ENCODE peak calls at places on chromosomes 4 and X, in ten cellular contexts. One of them, this sample, is unnamed.

GRCh38 chr4:4394644-4395043 is 7.7 kb downstream of the NSG1 start:
- DNase-seq in CD8-positive, alpha-beta T cell: no peak
- DNase-seq in GM13977: no peak
- DNase-seq in progenitor cell of endocrine pancreas: no peak
- DNase-seq in activated B cell treated with CpG ODN at 0.5 μM for 24 hours: no peak
- DNase-seq in IMR-90: peak; percentile 51
- DNase-seq in HFF-Myc: no peak
- DNase-seq in nephron progenitor cell: no peak
- DNase-seq in Panc1: no peak
- DNase-seq in epithelial cell of esophagus: peak; percentile 78
- DNase-seq in this sample: no peak

GRCh38 chr4:98802673-98803286 is 126.2 kb downstream of the EIF4E start:
- DNase-seq in GM13977: no peak
- DNase-seq in activated B cell treated with CpG ODN at 0.5 μM for 24 hours: no peak
- DNase-seq in CD8-positive, alpha-beta T cell: no peak
- DNase-seq in epithelial cell of esophagus: peak; percentile 12
- DNase-seq in HFF-Myc: no peak
- DNase-seq in progenitor cell of endocrine pancreas: no peak
- DNase-seq in nephron progenitor cell: no peak
- DNase-seq in Panc1: no peak
- DNase-seq in IMR-90: peak; percentile 8
- DNase-seq in this sample: no peak

GRCh38 chrX:72634321-72634720 is 61.7 kb upstream of the HDAC8 start:
- DNase-seq in GM13977: no peak
- DNase-seq in CD8-positive, alpha-beta T cell: no peak
- DNase-seq in progenitor cell of endocrine pancreas: no peak
- DNase-seq in activated B cell treated with CpG ODN at 0.5 μM for 24 hours: no peak
- DNase-seq in HFF-Myc: no peak
- DNase-seq in nephron progenitor cell: no peak
- DNase-seq in epithelial cell of esophagus: no peak
- DNase-seq in IMR-90: no peak
- DNase-seq in Panc1: no peak
- DNase-seq in this sample: no peak

GRCh38 chrX:42807393-42807792 is 29.4 kb upstream of the PPP1R2C start:
- DNase-seq in IMR-90: no peak
- DNase-seq in progenitor cell of endocrine pancreas: no peak
- DNase-seq in activated B cell treated with CpG ODN at 0.5 μM for 24 hours: no peak
- DNase-seq in epithelial cell of esophagus: no peak
- DNase-seq in CD8-positive, alpha-beta T cell: no peak
- DNase-seq in GM13977: no peak
- DNase-seq in HFF-Myc: no peak
- DNase-seq in Panc1: no peak
- DNase-seq in nephron progenitor cell: no peak
- DNase-seq in this sample: no peak

GRCh38 chrX:109747681-109748080 is 14.6 kb upstream of the ACSL4 start:
- DNase-seq in Panc1: no peak
- DNase-seq in HFF-Myc: no peak
- DNase-seq in GM13977: no peak
- DNase-seq in CD8-positive, alpha-beta T cell: no peak
- DNase-seq in progenitor cell of endocrine pancreas: no peak
- DNase-seq in IMR-90: no peak
- DNase-seq in nephron progenitor cell: no peak
- DNase-seq in epithelial cell of esophagus: no peak
- DNase-seq in activated B cell treated with CpG ODN at 0.5 μM for 24 hours: no peak
- DNase-seq in this sample: no peak

GRCh38 chrX:19647731-19648588 is 132.7 kb upstream of the MAP3K15 start:
- DNase-seq in activated B cell treated with CpG ODN at 0.5 μM for 24 hours: no peak
- DNase-seq in progenitor cell of endocrine pancreas: no peak
- DNase-seq in epithelial cell of esophagus: peak; percentile 70
- DNase-seq in IMR-90: peak; percentile 51
- DNase-seq in Panc1: no peak
- DNase-seq in CD8-positive, alpha-beta T cell: no peak
- DNase-seq in HFF-Myc: no peak
- DNase-seq in nephron progenitor cell: no peak
- DNase-seq in GM13977: no peak
- DNase-seq in this sample: no peak

GRCh38 chr4:19486400-19486799 is 765.3 kb upstream of the SLIT2 start:
- DNase-seq in GM13977: no peak
- DNase-seq in nephron progenitor cell: no peak
- DNase-seq in progenitor cell of endocrine pancreas: no peak
- DNase-seq in Panc1: no peak
- DNase-seq in epithelial cell of esophagus: peak; percentile 30
- DNase-seq in IMR-90: no peak
- DNase-seq in activated B cell treated with CpG ODN at 0.5 μM for 24 hours: no peak
- DNase-seq in HFF-Myc: no peak
- DNase-seq in CD8-positive, alpha-beta T cell: no peak
- DNase-seq in this sample: no peak

GRCh38 chr4:149296084-149296483 is 519.6 kb downstream of the IQCM start:
- DNase-seq in nephron progenitor cell: no peak
- DNase-seq in activated B cell treated with CpG ODN at 0.5 μM for 24 hours: no peak
- DNase-seq in epithelial cell of esophagus: no peak
- DNase-seq in CD8-positive, alpha-beta T cell: no peak
- DNase-seq in HFF-Myc: no peak
- DNase-seq in Panc1: no peak
- DNase-seq in progenitor cell of endocrine pancreas: no peak
- DNase-seq in IMR-90: no peak
- DNase-seq in GM13977: no peak
- DNase-seq in this sample: no peak

GRCh38 chrX:119008122-119008744 is 33.8 kb downstream of the LONRF3 start:
- DNase-seq in CD8-positive, alpha-beta T cell: no peak
- DNase-seq in IMR-90: peak; percentile 30
- DNase-seq in progenitor cell of endocrine pancreas: no peak
- DNase-seq in activated B cell treated with CpG ODN at 0.5 μM for 24 hours: peak; percentile 18
- DNase-seq in epithelial cell of esophagus: peak; percentile 29
- DNase-seq in Panc1: peak; percentile 25
- DNase-seq in nephron progenitor cell: peak; percentile 39
- DNase-seq in HFF-Myc: peak; percentile 12
- DNase-seq in GM13977: peak; percentile 54
- DNase-seq in this sample: no peak

GRCh38 chrX:9724711-9725110 is 40.9 kb downstream of the GPR143 start:
- DNase-seq in IMR-90: peak; percentile 27
- DNase-seq in CD8-positive, alpha-beta T cell: no peak
- DNase-seq in nephron progenitor cell: no peak
- DNase-seq in progenitor cell of endocrine pancreas: no peak
- DNase-seq in GM13977: no peak
- DNase-seq in activated B cell treated with CpG ODN at 0.5 μM for 24 hours: no peak
- DNase-seq in epithelial cell of esophagus: peak; percentile 22
- DNase-seq in Panc1: no peak
- DNase-seq in HFF-Myc: no peak
- DNase-seq in this sample: no peak

GRCh38 chr4:86496094-86497060 is 97.7 kb upstream of the PTPN13 start:
- DNase-seq in GM13977: peak; percentile 37
- DNase-seq in HFF-Myc: no peak
- DNase-seq in epithelial cell of esophagus: peak; percentile 87
- DNase-seq in CD8-positive, alpha-beta T cell: no peak
- DNase-seq in nephron progenitor cell: peak; percentile 32
- DNase-seq in activated B cell treated with CpG ODN at 0.5 μM for 24 hours: no peak
- DNase-seq in progenitor cell of endocrine pancreas: no peak
- DNase-seq in IMR-90: peak; percentile 57
- DNase-seq in Panc1: no peak
- DNase-seq in this sample: no peak

GRCh38 chrX:626745-627509 is 3.7 kb upstream of the SHOX start:
- DNase-seq in CD8-positive, alpha-beta T cell: no peak
- DNase-seq in HFF-Myc: no peak
- DNase-seq in progenitor cell of endocrine pancreas: no peak
- DNase-seq in activated B cell treated with CpG ODN at 0.5 μM for 24 hours: no peak
- DNase-seq in nephron progenitor cell: peak; percentile 31
- DNase-seq in IMR-90: no peak
- DNase-seq in Panc1: no peak
- DNase-seq in epithelial cell of esophagus: no peak
- DNase-seq in GM13977: no peak
- DNase-seq in this sample: no peak

GRCh38 chrX:149961572-149961971 is 23.3 kb upstream of the EOLA2 start:
- DNase-seq in activated B cell treated with CpG ODN at 0.5 μM for 24 hours: no peak
- DNase-seq in nephron progenitor cell: no peak
- DNase-seq in GM13977: no peak
- DNase-seq in IMR-90: no peak
- DNase-seq in Panc1: no peak
- DNase-seq in CD8-positive, alpha-beta T cell: no peak
- DNase-seq in epithelial cell of esophagus: no peak
- DNase-seq in HFF-Myc: no peak
- DNase-seq in progenitor cell of endocrine pancreas: no peak
- DNase-seq in this sample: no peak

DNA sequence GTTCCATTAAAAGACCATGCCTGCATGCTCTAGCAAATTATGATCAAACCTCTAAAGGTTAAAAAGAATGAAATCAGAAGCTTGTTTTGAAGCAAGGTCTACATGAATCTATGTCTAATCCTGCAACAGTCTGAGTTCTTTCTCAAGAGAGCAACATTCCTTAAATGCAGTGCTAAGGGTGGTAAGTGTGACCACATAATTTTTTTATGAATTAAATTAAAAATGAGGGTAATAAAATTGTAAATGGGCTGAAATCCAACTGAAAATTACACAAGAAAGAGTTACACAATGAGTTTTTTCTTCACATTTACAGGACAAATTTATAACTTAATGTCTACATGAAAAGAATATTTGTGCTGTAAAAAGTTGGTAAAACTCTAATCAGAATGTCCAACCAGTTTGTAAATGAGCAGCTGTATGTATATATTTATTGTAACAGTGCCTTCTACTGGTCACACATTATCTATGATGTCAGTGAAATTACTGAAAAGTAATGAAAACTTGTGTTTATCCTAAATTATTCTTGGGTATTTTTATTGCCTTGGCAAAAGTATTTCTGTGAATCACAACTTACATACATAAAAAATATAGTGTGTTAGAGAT is 336.3 kb upstream of the PITX2 start:
- DNase-seq in progenitor cell of endocrine pancreas: no peak
- DNase-seq in nephron progenitor cell: no peak
- DNase-seq in GM13977: no peak
- DNase-seq in Panc1: no peak
- DNase-seq in epithelial cell of esophagus: peak; percentile 15
- DNase-seq in activated B cell treated with CpG ODN at 0.5 μM for 24 hours: no peak
- DNase-seq in HFF-Myc: peak; percentile 6
- DNase-seq in IMR-90: peak; percentile 30
- DNase-seq in CD8-positive, alpha-beta T cell: no peak
- DNase-seq in this sample: no peak
- TF ChIP-seq CTCF in progenitor cell of endocrine pancreas: peak; percentile 37
- TF ChIP-seq CTCF in nephron progenitor cell: no peak
- TF ChIP-seq CTCF in GM13977: peak; percentile 40
- TF ChIP-seq CTCF in Panc1: peak; percentile 16
- TF ChIP-seq CTCF in epithelial cell of esophagus: no peak
- TF ChIP-seq CTCF in activated B cell treated with CpG ODN at 0.5 μM for 24 hours: no peak
- TF ChIP-seq CTCF in HFF-Myc: peak; percentile 23
- TF ChIP-seq CTCF in IMR-90: peak; percentile 50
- TF ChIP-seq CTCF in CD8-positive, alpha-beta T cell: no peak
- TF ChIP-seq CTCF in this sample: no peak

GRCh38 chr4:166134285-166134684 is 261.2 kb downstream of the TLL1 start:
- DNase-seq in Panc1: no peak
- DNase-seq in HFF-Myc: no peak
- DNase-seq in IMR-90: no peak
- DNase-seq in activated B cell treated with CpG ODN at 0.5 μM for 24 hours: no peak
- DNase-seq in progenitor cell of endocrine pancreas: no peak
- DNase-seq in nephron progenitor cell: no peak
- DNase-seq in epithelial cell of esophagus: no peak
- DNase-seq in GM13977: no peak
- DNase-seq in CD8-positive, alpha-beta T cell: no peak
- DNase-seq in this sample: no peak
- TF ChIP-seq CTCF in Panc1: no peak
- TF ChIP-seq CTCF in HFF-Myc: no peak
- TF ChIP-seq CTCF in IMR-90: no peak
- TF ChIP-seq CTCF in activated B cell treated with CpG ODN at 0.5 μM for 24 hours: no peak
- TF ChIP-seq CTCF in progenitor cell of endocrine pancreas: no peak
- TF ChIP-seq CTCF in nephron progenitor cell: no peak
- TF ChIP-seq CTCF in epithelial cell of esophagus: no peak
- TF ChIP-seq CTCF in GM13977: no peak
- TF ChIP-seq CTCF in CD8-positive, alpha-beta T cell: no peak
- TF ChIP-seq CTCF in this sample: no peak

GRCh38 chrX:103171353-103171752 is 43.6 kb upstream of the BEX4 start:
- DNase-seq in nephron progenitor cell: no peak
- DNase-seq in CD8-positive, alpha-beta T cell: no peak
- DNase-seq in HFF-Myc: no peak
- DNase-seq in GM13977: no peak
- DNase-seq in activated B cell treated with CpG ODN at 0.5 μM for 24 hours: no peak
- DNase-seq in epithelial cell of esophagus: no peak
- DNase-seq in progenitor cell of endocrine pancreas: no peak
- DNase-seq in IMR-90: no peak
- DNase-seq in Panc1: no peak
- DNase-seq in this sample: no peak

GRCh38 chrX:103177561-103177960 is 37.3 kb upstream of the BEX4 start:
- DNase-seq in epithelial cell of esophagus: no peak
- DNase-seq in IMR-90: no peak
- DNase-seq in HFF-Myc: no peak
- DNase-seq in activated B cell treated with CpG ODN at 0.5 μM for 24 hours: no peak
- DNase-seq in nephron progenitor cell: no peak
- DNase-seq in Panc1: no peak
- DNase-seq in CD8-positive, alpha-beta T cell: no peak
- DNase-seq in progenitor cell of endocrine pancreas: no peak
- DNase-seq in GM13977: no peak
- DNase-seq in this sample: no peak

GRCh38 chrX:103170216-103170615 is 44.7 kb upstream of the BEX4 start:
- DNase-seq in Panc1: no peak
- DNase-seq in nephron progenitor cell: no peak
- DNase-seq in IMR-90: peak; percentile 29
- DNase-seq in HFF-Myc: no peak
- DNase-seq in epithelial cell of esophagus: peak; percentile 43
- DNase-seq in GM13977: no peak
- DNase-seq in CD8-positive, alpha-beta T cell: no peak
- DNase-seq in progenitor cell of endocrine pancreas: no peak
- DNase-seq in activated B cell treated with CpG ODN at 0.5 μM for 24 hours: no peak
- DNase-seq in this sample: no peak

GRCh38 chrX:103175944-103176753 is 38.8 kb upstream of the BEX4 start:
- DNase-seq in activated B cell treated with CpG ODN at 0.5 μM for 24 hours: no peak
- DNase-seq in Panc1: no peak
- DNase-seq in epithelial cell of esophagus: peak; percentile 48
- DNase-seq in nephron progenitor cell: peak; percentile 73
- DNase-seq in HFF-Myc: no peak
- DNase-seq in CD8-positive, alpha-beta T cell: peak; percentile 53
- DNase-seq in IMR-90: peak; percentile 38
- DNase-seq in GM13977: peak; percentile 60
- DNase-seq in progenitor cell of endocrine pancreas: peak; percentile 37
- DNase-seq in this sample: peak; percentile 23
- TF ChIP-seq CTCF in activated B cell treated with CpG ODN at 0.5 μM for 24 hours: no peak
- TF ChIP-seq CTCF in Panc1: peak; percentile 86
- TF ChIP-seq CTCF in epithelial cell of esophagus: peak; percentile 75
- TF ChIP-seq CTCF in nephron progenitor cell: peak; percentile 67
- TF ChIP-seq CTCF in HFF-Myc: peak; percentile 72
- TF ChIP-seq CTCF in CD8-positive, alpha-beta T cell: peak; percentile 49
- TF ChIP-seq CTCF in IMR-90: peak; percentile 73
- TF ChIP-seq CTCF in GM13977: peak; percentile 75
- TF ChIP-seq CTCF in progenitor cell of endocrine pancreas: peak; percentile 70
- TF ChIP-seq CTCF in this sample: peak; percentile 62

DNA sequence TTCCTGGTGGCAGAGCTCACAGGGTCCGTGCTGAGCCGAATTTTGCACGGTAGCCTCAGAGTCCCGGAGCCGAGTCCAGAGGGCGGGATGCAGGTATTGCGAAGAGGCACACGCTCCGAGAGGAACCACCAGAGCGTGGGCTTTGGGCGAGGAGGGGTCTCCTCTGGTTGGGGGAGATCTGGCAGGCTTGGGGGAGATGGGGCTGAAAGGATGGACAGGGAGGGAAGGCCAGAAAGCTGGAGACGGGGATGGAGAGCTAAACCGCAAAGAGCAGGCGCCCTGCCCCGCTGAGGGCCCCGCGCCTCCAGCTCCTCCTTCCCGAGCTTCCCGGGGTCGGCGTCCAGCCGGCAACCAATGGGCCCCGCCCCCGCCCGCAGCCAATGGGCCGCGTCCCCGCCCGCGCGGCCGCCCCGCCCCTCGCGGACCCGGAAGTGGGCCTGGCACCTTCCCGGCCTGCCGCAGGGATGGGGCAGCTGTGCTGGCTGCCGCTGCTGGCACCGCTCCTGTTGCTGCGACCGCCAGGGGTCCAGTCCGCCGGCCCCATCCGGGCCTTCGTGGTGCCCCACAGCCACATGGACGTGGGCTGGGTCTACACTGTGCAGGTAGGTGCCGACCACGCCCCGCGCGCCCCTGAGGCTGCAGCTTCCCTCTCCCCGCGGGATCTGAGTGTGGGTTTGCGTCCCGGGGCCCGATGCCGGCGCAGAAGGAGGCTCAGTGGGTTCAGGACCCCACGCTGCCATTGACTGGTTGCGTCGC is at the start of gene MAN2B2:
- DNase-seq in CD8-positive, alpha-beta T cell: peak; percentile 88
- DNase-seq in Panc1: no peak
- DNase-seq in activated B cell treated with CpG ODN at 0.5 μM for 24 hours: peak; percentile 86
- DNase-seq in epithelial cell of esophagus: peak; percentile 78
- DNase-seq in nephron progenitor cell: peak; percentile 95
- DNase-seq in GM13977: peak; percentile 98
- DNase-seq in IMR-90: peak; percentile 63
- DNase-seq in progenitor cell of endocrine pancreas: peak; percentile 88
- DNase-seq in HFF-Myc: no peak
- DNase-seq in this sample: peak; percentile 83
- TF ChIP-seq CTCF in CD8-positive, alpha-beta T cell: no peak
- TF ChIP-seq CTCF in Panc1: no peak
- TF ChIP-seq CTCF in activated B cell treated with CpG ODN at 0.5 μM for 24 hours: no peak
- TF ChIP-seq CTCF in epithelial cell of esophagus: no peak
- TF ChIP-seq CTCF in nephron progenitor cell: no peak
- TF ChIP-seq CTCF in GM13977: no peak
- TF ChIP-seq CTCF in IMR-90: peak; percentile 7
- TF ChIP-seq CTCF in progenitor cell of endocrine pancreas: peak; percentile 48
- TF ChIP-seq CTCF in HFF-Myc: no peak
- TF ChIP-seq CTCF in this sample: no peak

This sample was measured in natural killer cell.